ENCODE peak calls at places on chromosomes 6 and 20, in ten cellular contexts. F is ovary; C is cardiac muscle cell; Q is body of pancreas; P is CD4-positive, alpha-beta T cell; V is MM.1S; M is transverse colon; W is coronary artery; K is fibroblast of lung; H is pancreas. E is an unnamed sample.

GRCh38 chr20:59835057-59835447 is 98.4 kb downstream of the SYCP2 start:
- DNase-seq in F (no peak), C (peak), Q (no peak), P (no peak), V (no peak), M (no peak), W (no peak), K (no peak), H (no peak), E (no peak)

GRCh38 chr6:108559097-108559883 is 1.4 kb upstream of the FOXO3 start:
- DNase-seq in F (peak), C (peak), Q (peak), P (peak), V (peak), M (peak), W (peak), K (peak), H (peak), E (no peak)

GRCh38 chr6:17476506-17476905 is 83.1 kb downstream of the CAP2 start:
- DNase-seq in F (no peak), C (no peak), Q (no peak), P (no peak), V (no peak), M (no peak), W (no peak), K (no peak), H (no peak), E (no peak)

GRCh38 chr6:53065266-53066058 is at the start of gene FBXO9:
- DNase-seq in F (peak), C (peak), Q (peak), P (peak), V (peak), M (peak), W (peak), K (peak), H (peak), E (peak)

GRCh38 chr6:153092082-153093013 is 38.7 kb downstream of the RGS17 start:
- DNase-seq in F (no peak), C (peak), Q (no peak), P (no peak), V (no peak), M (no peak), W (no peak), K (peak), H (no peak), E (no peak)

GRCh38 chr20:483791-484644 is 21.7 kb upstream of the TBC1D20 start:
- DNase-seq in F (no peak), C (no peak), Q (peak), P (no peak), V (no peak), M (no peak), W (peak), K (no peak), H (no peak), E (no peak)

GRCh38 chr6:39365281-39366074 is 43.0 kb upstream of the KCNK16 start:
- DNase-seq in F (no peak), C (peak), Q (no peak), P (no peak), V (no peak), M (no peak), W (peak), K (peak), H (no peak), E (no peak)

GRCh38 chr20:1185316-1185741 is 548 bp upstream of the TMEM74B start:
- DNase-seq in F (no peak), C (no peak), Q (no peak), P (no peak), V (no peak), M (no peak), W (no peak), K (no peak), H (peak), E (no peak)

GRCh38 chr6:157182503-157183254 is 140.6 kb downstream of the TMEM242 start:
- DNase-seq in F (no peak), C (no peak), Q (no peak), P (no peak), V (no peak), M (no peak), W (no peak), K (no peak), H (no peak), E (no peak)

GRCh38 chr6:138036955-138037592 is 70.1 kb downstream of the PERP start:
- DNase-seq in F (no peak), C (no peak), Q (no peak), P (no peak), V (no peak), M (no peak), W (no peak), K (no peak), H (no peak), E (no peak)

GRCh38 chr6:154604120-154604519 is 93.6 kb upstream of the CNKSR3 start:
- DNase-seq in F (no peak), C (no peak), Q (no peak), P (no peak), V (no peak), M (no peak), W (no peak), K (no peak), H (no peak), E (no peak)

GRCh38 chr20:32339116-32339515 is 19.0 kb upstream of the ASXL1 start:
- DNase-seq in F (no peak), C (no peak), Q (peak), P (no peak), V (no peak), M (no peak), W (no peak), K (no peak), H (no peak), E (no peak)

GRCh38 chr6:66638099-66638498 is 931.1 kb upstream of the EYS start:
- DNase-seq in F (no peak), C (peak), Q (no peak), P (no peak), V (no peak), M (no peak), W (no peak), K (no peak), H (no peak), E (no peak)

DNA sequence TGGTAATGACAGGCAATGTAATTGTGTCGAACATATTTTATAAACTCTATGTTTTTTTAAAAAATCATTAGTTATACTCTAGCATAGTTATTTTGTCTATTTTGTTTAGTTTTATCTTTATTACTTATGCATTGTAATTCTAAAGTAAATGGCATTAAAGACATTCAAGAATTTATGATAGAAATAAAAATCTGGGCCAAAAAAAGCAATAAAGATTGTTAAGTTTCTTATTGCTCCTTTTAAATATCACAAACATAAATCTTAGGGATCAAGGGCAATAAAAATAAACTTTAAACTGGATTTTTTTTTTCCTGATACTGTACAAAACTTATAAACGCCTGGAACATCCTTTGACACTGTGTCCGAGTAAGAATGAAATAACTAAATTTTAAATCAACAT is 931.5 kb upstream of the EYS start:
- DNase-seq in F (no peak), C (no peak), Q (no peak), P (no peak), V (no peak), M (no peak), W (no peak), K (no peak), H (no peak), E (no peak)
- TF ChIP-seq CTCF in F (no peak), C (no peak), Q (no peak), P (no peak), V (no peak), M (no peak), W (no peak), K (no peak), H (no peak), E (no peak)

DNA sequence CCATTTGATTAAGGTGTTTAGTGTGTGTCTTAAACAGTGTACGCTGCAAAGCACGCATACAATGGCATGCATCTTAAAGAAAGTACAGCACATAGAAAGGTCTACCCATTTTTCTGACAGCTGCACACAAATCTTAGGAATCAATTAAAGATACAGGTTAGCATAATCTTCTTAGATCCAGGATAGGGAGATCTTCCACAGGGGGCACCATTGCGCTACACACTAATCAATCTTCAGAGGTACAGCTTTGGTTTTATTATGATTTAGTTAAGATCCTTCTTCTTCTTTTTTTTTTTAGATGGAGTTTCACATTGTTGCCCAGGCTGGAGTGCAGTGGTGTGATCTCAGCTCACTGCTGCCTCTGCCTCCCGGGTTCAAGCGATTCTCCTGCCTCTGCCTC is 63.7 kb upstream of the BEND3 start:
- DNase-seq in F (no peak), C (peak), Q (no peak), P (no peak), V (no peak), M (no peak), W (no peak), K (peak), H (no peak), E (no peak)
- TF ChIP-seq CTCF in F (no peak), C (peak), Q (no peak), P (no peak), V (peak), M (no peak), W (no peak), K (peak), H (no peak), E (peak)

DNA sequence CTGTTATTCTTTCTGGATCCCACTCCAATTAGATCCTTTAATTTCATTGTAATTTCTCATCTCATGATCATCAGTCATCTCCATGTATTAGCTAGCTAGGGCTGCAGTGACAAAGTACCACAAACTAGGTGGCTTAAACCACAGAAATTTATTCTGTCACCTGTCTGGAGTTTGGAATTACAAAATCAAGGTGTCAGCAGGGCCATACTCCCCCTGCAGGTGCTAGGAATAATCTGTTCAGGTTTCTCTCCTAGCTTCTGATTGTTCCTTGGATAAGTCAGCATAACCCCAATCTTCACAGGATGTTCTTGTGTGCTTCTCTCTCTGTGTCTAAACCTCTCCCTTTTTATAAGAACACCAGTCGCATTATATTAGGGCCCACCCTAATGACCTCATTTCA is 40.4 kb downstream of the BEND6 start:
- DNase-seq in F (no peak), C (no peak), Q (no peak), P (no peak), V (peak), M (no peak), W (no peak), K (no peak), H (no peak), E (no peak)
- TF ChIP-seq CTCF in F (no peak), C (no peak), Q (no peak), P (no peak), V (peak), M (no peak), W (no peak), K (no peak), H (no peak), E (no peak)

GRCh38 chr20:18237682-18238081 is 50.6 kb upstream of the ZNF133 start:
- DNase-seq in F (no peak), C (no peak), Q (no peak), P (no peak), V (no peak), M (no peak), W (no peak), K (no peak), H (no peak), E (no peak)

GRCh38 chr20:18233408-18233943 is 54.9 kb upstream of the ZNF133 start:
- DNase-seq in F (no peak), C (no peak), Q (no peak), P (no peak), V (no peak), M (no peak), W (no peak), K (no peak), H (no peak), E (no peak)
- TF ChIP-seq CTCF in F (no peak), C (no peak), Q (no peak), P (no peak), V (no peak), M (no peak), W (no peak), K (no peak), H (no peak), E (no peak)

GRCh38 chr6:135072753-135073152 is 18.1 kb upstream of the HBS1L start:
- DNase-seq in F (no peak), C (no peak), Q (no peak), P (no peak), V (no peak), M (no peak), W (no peak), K (no peak), H (no peak), E (no peak)

GRCh38 chr6:135073757-135074393 is 19.3 kb upstream of the HBS1L start:
- DNase-seq in F (no peak), C (no peak), Q (no peak), P (no peak), V (no peak), M (no peak), W (no peak), K (no peak), H (no peak), E (no peak)

GRCh38 chr6:135073217-135073616 is 18.6 kb upstream of the HBS1L start:
- DNase-seq in F (no peak), C (no peak), Q (no peak), P (no peak), V (no peak), M (no peak), W (no peak), K (no peak), H (no peak), E (no peak)

GRCh38 chr6:135075018-135075417 is 20.4 kb upstream of the HBS1L start:
- DNase-seq in F (no peak), C (no peak), Q (no peak), P (no peak), V (no peak), M (no peak), W (no peak), K (no peak), H (no peak), E (no peak)
- TF ChIP-seq CTCF in F (no peak), C (no peak), Q (no peak), P (peak), V (peak), M (no peak), W (no peak), K (no peak), H (no peak), E (no peak)

DNA sequence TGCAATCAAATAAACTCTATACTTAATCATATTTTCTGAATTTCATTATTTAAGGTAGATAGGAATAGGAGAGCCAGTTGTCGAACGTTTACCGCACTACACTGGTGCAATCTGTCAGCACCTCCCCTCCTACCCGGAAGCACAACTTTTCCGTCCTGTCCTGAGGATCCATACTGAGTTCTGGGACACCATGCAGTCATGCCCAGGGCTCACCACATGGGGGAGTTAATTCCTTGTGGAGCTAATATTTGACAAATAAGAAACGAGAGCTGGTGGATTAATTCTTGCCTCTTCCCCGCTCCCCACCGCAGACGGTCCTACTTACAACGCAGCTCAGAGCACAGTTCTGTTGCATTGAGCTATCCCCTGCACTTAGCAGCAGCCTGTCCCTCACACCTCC is 107.7 kb upstream of the RALGAPA2 start:
- DNase-seq in F (no peak), C (peak), Q (peak), P (no peak), V (no peak), M (no peak), W (no peak), K (no peak), H (no peak), E (no peak)
- TF ChIP-seq CTCF in F (no peak), C (peak), Q (peak), P (no peak), V (peak), M (peak), W (no peak), K (peak), H (no peak), E (peak)

E was measured in D721Med.